ENCODE peak calls at places on chromosomes 1 and 21, in four cellular contexts. X is HCT116, F is PC-3, K is SK-N-SH. C is an unnamed sample. For H3K4me1 and H3K9me2, the result is how much of the 10 kb centered on the place peaks cover.

GRCh38 chr1:71086331-71086730 is 5.5 kb upstream of the ZRANB2 start:
- DNase-seq in X (no peak), F (peak), K (no peak), C (no peak)

GRCh38 chr1:88079036-88079435 is 605.0 kb upstream of the PKN2 start:
- DNase-seq in X (peak), F (peak), K (peak), C (no peak)

GRCh38 chr1:216045400-216045799 is 377.8 kb downstream of the USH2A start:
- DNase-seq in X (no peak), F (peak), K (no peak), C (no peak)

GRCh38 chr1:65581120-65581519 is 160.7 kb downstream of the LEPR start:
- DNase-seq in X (no peak), F (peak), K (no peak), C (no peak)

GRCh38 chr1:25990702-25991395 is 7.0 kb downstream of the PAFAH2 start:
- DNase-seq in X (no peak), F (no peak), K (no peak), C (no peak)

GRCh38 chr1:108972941-108973340 is 9.7 kb upstream of the CLCC1 start:
- DNase-seq in X (no peak), F (no peak), K (no peak), C (no peak)

GRCh38 chr1:219582865-219583264 is 30.0 kb downstream of the ZC3H11B start:
- DNase-seq in X (no peak), F (no peak), K (no peak), C (no peak)

GRCh38 chr1:20693623-20694022 is 24.2 kb downstream of the KIF17 start:
- DNase-seq in X (no peak), F (no peak), K (no peak), C (no peak)

GRCh38 chr21:36134820-36135390 is at the start of gene CBR3:
- DNase-seq in X (no peak), F (peak), K (peak), C (peak)

GRCh38 chr1:203871114-203871875 is 9.9 kb downstream of the SNRPE start:
- DNase-seq in X (peak), F (peak), K (peak), C (peak)

GRCh38 chr1:210244746-210245367 is 12.3 kb downstream of the SERTAD4 start:
- DNase-seq in X (no peak), F (no peak), K (no peak), C (no peak)

GRCh38 chr1:185886671-185887070 is 152.5 kb downstream of the HMCN1 start:
- DNase-seq in X (no peak), F (no peak), K (no peak), C (no peak)

GRCh38 chr1:33132549-33132948 is 49.3 kb downstream of the TRIM62 start:
- DNase-seq in X (no peak), F (no peak), K (no peak), C (no peak)

GRCh38 chr1:53899206-53899628 is 5.2 kb downstream of the DIO1 start:
- DNase-seq in X (no peak), F (peak), K (no peak), C (peak)

GRCh38 chr1:156796340-156797097 is 20.1 kb downstream of the SH2D2A start:
- DNase-seq in X (no peak), F (no peak), K (peak), C (no peak)

GRCh38 chr1:203178083-203178482 is 2.5 kb upstream of the MYBPH start:
- DNase-seq in X (peak), F (peak), K (no peak), C (no peak)

GRCh38 chr1:186188004-186188539 is 187.0 kb downstream of the TPR start:
- DNase-seq in X (peak), F (peak), K (no peak), C (peak)

GRCh38 chr1:117114816-117115215 is 6.7 kb downstream of the TRIM45 start:
- DNase-seq in X (no peak), F (no peak), K (no peak), C (no peak)

GRCh38 chr1:55696181-55696580 is 481.0 kb upstream of the USP24 start:
- DNase-seq in X (no peak), F (peak), K (no peak), C (no peak)

GRCh38 chr1:30146448-30146847 is 576.9 kb downstream of the MATN1 start:
- DNase-seq in X (no peak), F (no peak), K (no peak), C (no peak)

GRCh38 chr1:209456878-209457277 is 126.6 kb upstream of the CAMK1G start:
- DNase-seq in X (no peak), F (no peak), K (no peak), C (peak)

DNA sequence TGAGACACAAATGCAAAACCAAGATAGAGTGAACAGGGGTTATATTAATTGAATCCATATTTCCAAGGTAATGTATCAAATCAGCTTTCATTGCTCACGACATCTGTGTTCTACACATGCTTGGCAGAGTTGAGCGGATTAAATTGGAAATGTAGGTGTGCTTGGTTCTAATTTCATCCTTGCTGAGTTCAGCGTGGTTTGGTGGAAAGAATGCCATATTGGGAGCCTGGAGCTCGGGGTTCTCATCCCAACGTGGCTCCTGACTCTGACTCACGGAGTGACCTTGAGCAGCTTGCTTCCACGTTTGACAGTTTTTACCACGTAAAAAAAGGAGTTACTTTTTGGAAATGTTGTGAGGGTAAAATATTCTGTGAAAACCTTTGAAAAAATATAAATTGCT is 92.0 kb downstream of the MTR start:
- DNase-seq in X (no peak), F (no peak), K (no peak), C (no peak)
- H3K4me1 ChIP-seq in X (under half), F (under half), K (under half), C (under half)

GRCh38 chr21:30882907-30883597 is 1.7 kb upstream of the KRTAP11-1 start:
- DNase-seq in X (no peak), F (peak), K (no peak), C (no peak)

GRCh38 chr21:30880914-30881313 is 466 bp downstream of the KRTAP11-1 start:
- DNase-seq in X (no peak), F (no peak), K (no peak), C (no peak)

GRCh38 chr21:30881480-30881879 is at the start of gene KRTAP11-1:
- DNase-seq in X (no peak), F (no peak), K (no peak), C (no peak)
- TF ChIP-seq CTCF in X (no peak), F (no peak), K (no peak), C (no peak)

DNA sequence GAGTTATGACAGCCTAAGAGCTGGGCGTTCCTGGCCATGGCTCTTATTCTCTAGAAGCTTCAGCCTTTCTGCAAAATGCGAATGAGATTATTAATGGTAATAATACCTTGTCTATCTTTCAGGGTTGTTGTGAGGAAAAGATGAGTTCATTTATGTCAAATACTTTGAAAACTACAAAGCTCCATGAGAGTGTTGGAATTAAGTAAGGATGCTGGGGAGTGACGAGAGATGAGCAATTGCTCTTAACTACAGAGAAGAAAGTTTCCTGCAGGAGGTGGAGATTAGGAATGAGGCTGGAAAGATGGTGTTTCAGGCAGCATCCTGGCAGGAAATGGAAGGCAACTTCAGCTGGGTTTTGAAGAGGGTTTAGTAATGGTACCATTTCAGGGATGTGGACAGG is 124.2 kb downstream of the CACNA1E start:
- DNase-seq in X (no peak), F (no peak), K (no peak), C (no peak)
- H3K9me2 ChIP-seq in X (under half), F (under half), K (under half), C (under half)

GRCh38 chr1:27562483-27563406 is 41.2 kb downstream of the AHDC1 start:
- DNase-seq in X (no peak), F (no peak), K (no peak), C (peak)

GRCh38 chr1:27564710-27565649 is 39.0 kb downstream of the AHDC1 start:
- DNase-seq in X (no peak), F (no peak), K (no peak), C (peak)

GRCh38 chr1:27564264-27564579 is 39.7 kb downstream of the AHDC1 start:
- DNase-seq in X (no peak), F (no peak), K (no peak), C (no peak)

GRCh38 chr1:27562021-27562420 is 41.9 kb downstream of the AHDC1 start:
- DNase-seq in X (no peak), F (no peak), K (peak), C (no peak)

GRCh38 chr1:27563407-27564263 is 40.3 kb downstream of the AHDC1 start:
- DNase-seq in X (no peak), F (peak), K (no peak), C (peak)
- H3K4me1 ChIP-seq in X (half or more), F (under half), K (half or more), C (half or more)

DNA sequence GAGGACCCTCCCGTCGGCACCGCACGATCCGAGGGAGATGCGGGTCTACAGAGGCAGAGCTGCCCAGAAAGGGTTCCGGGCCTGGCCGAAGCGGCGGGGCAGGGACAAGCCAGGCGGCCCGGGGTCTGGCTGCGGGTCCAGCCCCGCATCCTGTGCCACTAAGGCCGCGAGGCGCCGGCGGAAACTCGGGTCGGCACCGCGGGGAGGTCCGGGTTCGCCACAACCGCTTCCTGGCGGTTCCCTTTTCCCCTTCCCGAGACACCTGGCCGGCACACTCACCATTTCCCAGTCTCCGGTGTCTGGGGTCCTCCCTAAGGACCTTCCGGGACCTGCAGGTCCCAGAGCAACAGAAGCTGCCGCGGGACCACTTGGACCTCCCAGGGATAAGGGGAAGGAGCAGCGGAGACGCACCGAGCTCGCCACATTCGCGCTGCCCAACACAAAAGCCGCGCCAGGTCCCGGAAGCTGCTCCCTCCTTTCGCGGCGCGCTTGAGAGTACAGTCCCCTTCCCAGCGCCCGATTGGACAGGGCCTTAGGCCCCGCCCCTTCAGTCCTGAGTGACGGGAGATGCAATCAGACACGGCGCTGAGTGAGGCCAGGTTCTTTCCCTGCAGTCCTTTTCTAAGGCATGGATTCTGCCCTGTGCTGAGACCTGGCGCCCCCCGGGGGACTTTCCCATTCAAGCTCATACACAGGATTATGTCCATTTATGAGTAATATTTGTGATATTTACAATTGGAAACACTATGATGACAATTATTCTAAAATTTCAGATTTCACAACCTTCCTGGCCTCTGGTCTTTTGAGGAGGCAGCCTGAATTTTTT is at the start of gene ZNF670:
- DNase-seq in X (peak), F (peak), K (peak), C (peak)
- TF ChIP-seq CTCF in X (no peak), F (peak), K (no peak), C (peak)

GRCh38 chr1:78070758-78071157 is 25.0 kb downstream of the GIPC2 start:
- DNase-seq in X (no peak), F (peak), K (no peak), C (no peak)
- H3K9me2 ChIP-seq in X (under half), F (under half), K (under half), C (under half)

GRCh38 chr1:91835087-91835521 is 50.8 kb downstream of the TGFBR3 start:
- DNase-seq in X (no peak), F (no peak), K (no peak), C (no peak)
- H3K4me1 ChIP-seq in X (under half), F (under half), K (under half), C (under half)

GRCh38 chr1:11175461-11175860 is 13.7 kb upstream of the ANGPTL7 start:
- DNase-seq in X (no peak), F (no peak), K (no peak), C (no peak)

GRCh38 chr1:11174271-11174942 is 14.7 kb upstream of the ANGPTL7 start:
- DNase-seq in X (no peak), F (no peak), K (no peak), C (peak)

GRCh38 chr1:11178021-11179015 is 10.8 kb upstream of the ANGPTL7 start:
- DNase-seq in X (no peak), F (peak), K (no peak), C (no peak)

GRCh38 chr1:11179125-11179524 is 10.0 kb upstream of the ANGPTL7 start:
- DNase-seq in X (no peak), F (no peak), K (no peak), C (no peak)

DNA sequence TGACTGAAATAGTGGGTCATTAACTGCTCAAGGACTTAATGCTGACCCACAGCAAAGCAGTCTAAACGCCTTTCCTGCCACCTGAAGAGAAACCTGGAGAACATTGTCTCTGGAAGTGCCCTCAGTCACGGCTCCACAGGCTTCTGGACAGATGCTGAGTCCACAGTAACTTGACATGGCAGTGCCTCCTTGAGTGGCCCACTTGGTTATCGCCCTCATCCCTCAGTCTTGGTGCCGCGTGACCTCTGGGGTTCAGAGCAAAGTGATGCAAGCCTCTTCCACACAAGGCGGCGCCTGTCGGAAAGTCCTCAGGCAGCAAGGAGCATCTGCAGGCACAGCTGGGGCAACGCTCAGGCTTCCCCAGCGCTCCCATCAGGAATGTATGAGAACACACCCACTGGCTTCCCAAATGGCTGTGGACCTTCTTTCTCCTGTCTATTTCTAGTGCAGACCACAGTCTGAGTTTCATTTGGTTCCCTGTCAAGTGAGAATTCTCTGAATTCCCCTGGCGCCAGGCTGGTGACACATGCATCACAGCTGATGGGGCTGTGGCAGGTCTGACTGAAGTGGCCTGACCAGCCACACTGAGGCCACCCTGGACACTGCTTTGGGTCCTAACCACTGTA is 13.0 kb upstream of the ANGPTL7 start:
- DNase-seq in X (no peak), F (no peak), K (no peak), C (no peak)
- TF ChIP-seq CTCF in X (no peak), F (no peak), K (no peak), C (no peak)

DNA sequence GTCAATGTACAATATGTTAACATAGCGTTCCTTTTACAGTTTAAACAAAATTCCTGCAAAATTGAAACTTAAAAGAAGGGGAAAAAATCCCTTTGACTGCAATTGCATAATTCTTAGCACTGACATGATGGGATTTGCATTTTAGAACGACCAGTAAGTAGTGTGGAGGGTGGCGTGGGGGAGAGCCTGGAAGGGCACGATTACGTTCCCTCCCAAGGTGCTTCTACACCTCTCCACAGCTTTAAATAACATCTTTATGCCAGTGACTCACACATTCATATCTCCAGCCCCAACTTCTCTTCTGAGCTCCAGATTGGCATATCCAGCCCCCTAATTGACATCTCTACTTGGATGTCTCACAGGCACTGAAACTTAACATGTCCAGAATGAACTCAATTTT is 64.3 kb downstream of the OLFML3 start:
- DNase-seq in X (no peak), F (no peak), K (no peak), C (no peak)
- H3K9me2 ChIP-seq in X (under half), F (under half), K (under half), C (under half)